ENCODE peak calls at places on chromosomes 3 and 15, in four cellular contexts. N, V, D and P are unnamed samples.

GRCh38 chr3:138270245-138270644 is 59.4 kb downstream of the NME9 start:
- DNase-seq in N (no peak), D (no peak), V (no peak), P (no peak)

GRCh38 chr3:137763594-137763938 is 549 bp upstream of the SOX14 start:
- DNase-seq in D (no peak), V (no peak), N (no peak), P (no peak)

GRCh38 chr3:27677554-27677953 is 44.6 kb downstream of the EOMES start:
- DNase-seq in V (peak), D (peak), N (peak), P (no peak)

GRCh38 chr3:153348457-153349137 is 186.6 kb downstream of the RAP2B start:
- DNase-seq in N (peak), V (no peak), D (no peak), P (no peak)

GRCh38 chr3:104132566-104132997 is 1234.1 kb upstream of the ALCAM start:
- DNase-seq in N (peak), V (no peak), D (peak), P (no peak)

GRCh38 chr3:61530355-61530754 is 31.0 kb upstream of the PTPRG start:
- DNase-seq in V (no peak), D (peak), N (peak), P (no peak)

GRCh38 chr3:36193448-36193847 is 186.9 kb upstream of the STAC start:
- DNase-seq in V (no peak), D (peak), N (no peak), P (no peak)

GRCh38 chr3:194806991-194807685 is 121.5 kb downstream of the FAM43A start:
- DNase-seq in V (no peak), N (peak), D (peak), P (no peak)

GRCh38 chr3:113211370-113212154 is at the start of gene BOC:
- DNase-seq in N (peak), D (peak), V (peak), P (peak)

GRCh38 chr3:45993421-45994027 is 2.1 kb downstream of the FYCO1 start:
- DNase-seq in D (no peak), N (no peak), V (no peak), P (no peak)

GRCh38 chr3:110457508-110457907 is 614.1 kb upstream of the NECTIN3 start:
- DNase-seq in N (no peak), V (no peak), D (no peak), P (no peak)

GRCh38 chr15:93265046-93265658 is 176.1 kb upstream of the RGMA start:
- DNase-seq in D (no peak), V (no peak), N (no peak), P (no peak)

GRCh38 chr3:37984051-37984450 is 6.5 kb upstream of the VILL start:
- DNase-seq in V (no peak), N (no peak), D (no peak), P (no peak)

GRCh38 chr3:7171493-7171892 is 310.6 kb downstream of the GRM7 start:
- DNase-seq in N (no peak), V (no peak), D (no peak), P (no peak)

GRCh38 chr3:133620066-133620784 is 41.5 kb downstream of the TOPBP1 start:
- DNase-seq in V (no peak), D (no peak), N (no peak), P (no peak)

GRCh38 chr15:93020976-93021772 is 67.8 kb downstream of the RGMA start:
- DNase-seq in N (no peak), V (no peak), D (no peak), P (no peak)

GRCh38 chr3:13200951-13201350 is 127.7 kb upstream of the IQSEC1 start:
- DNase-seq in D (no peak), N (no peak), V (no peak), P (no peak)

GRCh38 chr3:17384567-17385296 is 357.7 kb downstream of the TBC1D5 start:
- DNase-seq in N (peak), V (no peak), D (peak), P (no peak)

GRCh38 chr3:129616713-129617112 is 10.2 kb upstream of the PLXND1 start:
- DNase-seq in D (peak), V (no peak), N (peak), P (no peak)

GRCh38 chr15:39243396-39243795 is 337.5 kb upstream of the THBS1 start:
- DNase-seq in D (no peak), N (peak), V (no peak), P (no peak)

GRCh38 chr15:33007295-33007855 is 187.1 kb downstream of the FMN1 start:
- DNase-seq in N (peak), V (no peak), D (peak), P (no peak)

GRCh38 chr3:157594413-157594812 is 91.2 kb upstream of the VEPH1 start:
- DNase-seq in D (peak), V (no peak), N (no peak), P (no peak)

GRCh38 chr3:99625237-99625622 is 13.2 kb upstream of the COL8A1 start:
- DNase-seq in V (no peak), D (no peak), N (no peak), P (no peak)

GRCh38 chr3:167728176-167728575 is 6.5 kb downstream of the PDCD10 start:
- DNase-seq in N (peak), D (peak), V (no peak), P (no peak)

GRCh38 chr3:189233225-189233858 is 61.6 kb downstream of the TPRG1 start:
- DNase-seq in N (peak), D (peak), V (peak), P (peak)

GRCh38 chr3:186277268-186277909 is 84.6 kb downstream of the DGKG start:
- DNase-seq in V (peak), D (peak), N (peak), P (no peak)

GRCh38 chr3:151925876-151926275 is 52.4 kb downstream of the SUCNR1 start:
- DNase-seq in N (peak), D (peak), V (no peak), P (no peak)

GRCh38 chr15:98904466-98905048 is 103.0 kb downstream of the PGPEP1L start:
- DNase-seq in N (peak), D (peak), V (peak), P (no peak)

GRCh38 chr3:152811974-152812760 is 22.8 kb upstream of the P2RY1 start:
- DNase-seq in D (no peak), N (no peak), V (no peak), P (no peak)

GRCh38 chr3:107956991-107957467 is 133.8 kb downstream of the CD47 start:
- DNase-seq in V (peak), D (peak), N (peak), P (peak)

GRCh38 chr3:40597441-40597840 is 72.7 kb downstream of the ZNF621 start:
- DNase-seq in D (no peak), V (no peak), N (no peak), P (no peak)

GRCh38 chr3:65577875-65578274 is 460.8 kb downstream of the MAGI1 start:
- DNase-seq in N (peak), D (no peak), V (no peak), P (no peak)

GRCh38 chr3:69085543-69086132 is 901 bp downstream of the ARL6IP5 start:
- DNase-seq in N (peak), D (no peak), V (peak), P (peak)

GRCh38 chr15:67945951-67946700 is 106.3 kb upstream of the RNU6-1 start:
- DNase-seq in D (peak), V (peak), N (peak), P (no peak)

GRCh38 chr3:55719508-55719907 is 232.4 kb upstream of the WNT5A start:
- DNase-seq in N (peak), D (no peak), V (peak), P (peak)

GRCh38 chr3:55718475-55718874 is 231.4 kb upstream of the WNT5A start:
- DNase-seq in N (peak), V (peak), D (peak), P (no peak)

GRCh38 chr3:55721716-55722484 is 234.8 kb upstream of the WNT5A start:
- DNase-seq in V (peak), D (peak), N (peak), P (peak)

GRCh38 chr3:55718956-55719355 is 231.8 kb upstream of the WNT5A start:
- DNase-seq in D (no peak), V (no peak), N (no peak), P (no peak)

DNA sequence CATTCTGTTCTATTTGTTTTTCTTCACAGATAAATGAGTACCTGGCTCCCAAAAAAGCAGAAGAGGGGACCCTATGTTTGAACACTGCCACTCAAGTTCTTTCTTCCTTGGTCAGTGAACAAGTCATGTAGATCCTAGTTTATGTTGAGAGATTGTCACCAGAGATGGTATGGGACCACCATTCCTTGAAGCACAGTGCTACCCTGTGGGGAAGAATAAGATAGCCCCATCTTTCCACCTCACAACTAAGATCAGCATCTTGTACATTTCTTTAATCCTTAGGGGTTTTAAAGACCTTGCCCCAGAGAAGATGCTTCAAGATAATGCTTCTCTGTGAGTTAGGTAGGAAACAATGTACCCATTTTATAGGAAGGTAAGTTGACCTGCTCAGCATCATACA is 233.5 kb upstream of the WNT5A start:
- DNase-seq in N (peak), D (peak), V (no peak), P (no peak)
- TF ChIP-seq CTCF in N (peak), D (peak), V (no peak), P (no peak)

GRCh38 chr15:40843183-40843884 is 514 bp upstream of the SPINT1 start:
- DNase-seq in D (no peak), N (no peak), V (no peak), P (no peak)
- H3K4me3 ChIP-seq in D (no peak), N (no peak), V (peak), P (peak)

DNA sequence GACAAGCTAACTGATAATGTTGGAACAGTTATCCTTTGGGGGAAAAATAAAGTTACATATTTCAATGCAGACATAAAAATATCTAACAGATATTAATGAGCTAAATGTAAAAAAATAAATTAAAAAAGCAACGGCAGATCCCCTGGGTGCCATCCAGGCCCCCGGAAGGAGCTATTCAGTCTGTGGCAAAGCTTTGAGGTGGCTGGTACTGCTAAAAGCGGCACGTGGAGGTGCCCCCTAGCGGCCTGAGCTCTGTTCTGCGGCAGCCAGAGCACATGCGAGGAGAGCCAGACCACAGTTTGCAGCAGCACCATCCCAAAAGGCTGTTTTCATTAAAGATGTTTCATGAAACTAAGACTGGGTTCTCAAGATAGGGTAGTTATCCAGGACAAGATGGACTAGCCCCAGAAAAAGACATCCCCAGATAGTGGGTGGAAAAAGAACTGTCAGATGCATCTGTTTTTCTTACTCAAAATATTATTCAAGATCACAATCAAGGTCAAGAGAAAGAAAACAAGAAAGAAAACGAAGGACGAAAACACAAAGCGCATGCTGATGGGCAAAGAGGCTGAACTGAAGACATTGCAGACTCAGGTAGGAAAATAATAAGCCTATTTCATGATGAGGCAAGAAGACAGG is 18.7 kb downstream of the AP3S2 start:
- DNase-seq in D (peak), N (peak), V (peak), P (peak)
- TF ChIP-seq CTCF in D (peak), N (peak), V (peak), P (peak)

GRCh38 chr3:173173652-173174051 is 32.6 kb upstream of the SPATA16 start:
- DNase-seq in D (no peak), V (no peak), N (no peak), P (no peak)
- H3K4me3 ChIP-seq in D (no peak), V (no peak), N (no peak), P (no peak)

GRCh38 chr15:89494941-89495637 is 1.3 kb downstream of the RHCG start:
- DNase-seq in N (no peak), V (peak), D (peak), P (no peak)

GRCh38 chr15:89495638-89496145 is 691 bp downstream of the RHCG start:
- DNase-seq in D (no peak), N (no peak), V (no peak), P (no peak)

GRCh38 chr15:89494006-89494405 is 2.4 kb downstream of the RHCG start:
- DNase-seq in N (no peak), V (no peak), D (no peak), P (no peak)

GRCh38 chr15:89498574-89498906 is 2.2 kb upstream of the RHCG start:
- DNase-seq in N (no peak), V (no peak), D (no peak), P (no peak)

DNA sequence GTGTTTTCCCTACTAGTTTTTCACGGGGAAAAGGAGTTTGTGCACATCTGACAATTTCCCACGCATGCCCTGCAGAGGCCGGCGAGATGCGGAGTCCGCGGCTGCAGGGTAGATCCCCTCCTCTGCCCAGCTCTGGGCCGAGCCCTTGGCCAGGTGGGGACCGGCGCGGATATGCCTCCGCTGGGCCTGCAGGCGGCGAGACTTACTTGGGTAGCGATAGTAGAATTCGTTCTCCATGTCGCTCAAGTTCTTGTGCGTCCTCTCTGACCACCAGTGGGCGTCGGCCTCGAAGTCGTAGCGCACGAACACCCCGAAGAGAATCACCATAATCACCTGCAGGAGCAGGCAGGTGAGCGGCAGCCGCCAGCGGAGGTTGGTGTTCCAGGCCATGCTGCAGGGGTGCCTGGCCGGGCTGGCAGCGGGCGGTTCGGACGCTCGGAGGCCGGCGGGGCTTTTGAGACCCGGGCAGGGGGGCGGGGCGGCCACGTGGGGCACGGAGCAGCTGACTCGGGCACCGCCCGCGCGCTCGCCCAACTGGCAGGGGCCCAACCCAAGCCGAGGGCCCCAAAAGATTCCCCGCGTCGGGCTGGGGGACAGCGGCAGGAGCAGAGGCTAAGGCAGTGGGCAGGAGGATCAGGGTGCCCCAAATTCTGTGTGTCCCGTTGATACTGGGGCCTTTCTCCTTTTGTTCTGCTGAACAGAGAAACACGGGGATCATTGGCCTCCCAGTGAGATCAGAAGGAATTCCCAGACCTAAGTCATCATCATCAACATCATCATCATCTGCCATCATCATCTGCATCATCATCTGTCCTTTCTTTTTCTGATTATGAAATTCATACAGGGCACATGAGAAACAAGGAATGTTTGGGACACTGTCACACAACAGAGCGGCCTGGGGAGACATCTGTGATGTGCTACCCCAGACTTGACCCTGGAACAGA is at the start of gene RHCG:
- DNase-seq in D (peak), V (peak), N (peak), P (no peak)
- TF ChIP-seq CTCF in D (peak), V (no peak), N (peak), P (no peak)

GRCh38 chr3:125053304-125053699 is 2.5 kb downstream of the HEG1 start:
- DNase-seq in D (no peak), V (no peak), N (no peak), P (no peak)
- H3K4me3 ChIP-seq in D (peak), V (no peak), N (peak), P (peak)